ENCODE peak calls at places on chromosomes 6 and 20, in ten cellular contexts. One of them, this sample, is unnamed.
A peak's percentile ranks its signal among the peaks of the same experiment; 100 is the strongest.

GRCh38 chr20:7347409-7347808 is 579.9 kb downstream of the BMP2 start:
- DNase-seq in GM12865: no peak
- DNase-seq in CD8-positive, alpha-beta T cell: no peak
- DNase-seq in GM20000: no peak
- DNase-seq in HFFc6: no peak
- DNase-seq in progenitor cell of endocrine pancreas: no peak
- DNase-seq in SK-N-SH: no peak
- DNase-seq in Panc1: no peak
- DNase-seq in BE2C: no peak
- DNase-seq in astrocyte of the cerebellum: no peak
- DNase-seq in this sample: no peak

GRCh38 chr6:81450180-81450579 is 302.3 kb downstream of the TENT5A start:
- DNase-seq in GM20000: no peak
- DNase-seq in Panc1: no peak
- DNase-seq in HFFc6: peak; percentile 89
- DNase-seq in CD8-positive, alpha-beta T cell: no peak
- DNase-seq in astrocyte of the cerebellum: no peak
- DNase-seq in GM12865: peak; percentile 3
- DNase-seq in BE2C: peak; percentile 19
- DNase-seq in progenitor cell of endocrine pancreas: no peak
- DNase-seq in SK-N-SH: peak; percentile 18
- DNase-seq in this sample: no peak

GRCh38 chr6:12182676-12183075 is 107.5 kb upstream of the EDN1 start:
- DNase-seq in SK-N-SH: no peak
- DNase-seq in GM12865: no peak
- DNase-seq in astrocyte of the cerebellum: no peak
- DNase-seq in Panc1: peak; percentile 30
- DNase-seq in progenitor cell of endocrine pancreas: no peak
- DNase-seq in CD8-positive, alpha-beta T cell: no peak
- DNase-seq in HFFc6: peak; percentile 27
- DNase-seq in GM20000: no peak
- DNase-seq in BE2C: no peak
- DNase-seq in this sample: no peak

GRCh38 chr6:118894425-118895240 is 681 bp downstream of the ASF1A start:
- DNase-seq in SK-N-SH: peak; percentile 81
- DNase-seq in HFFc6: peak; percentile 45
- DNase-seq in astrocyte of the cerebellum: no peak
- DNase-seq in Panc1: no peak
- DNase-seq in GM12865: peak; percentile 80
- DNase-seq in CD8-positive, alpha-beta T cell: peak; percentile 80
- DNase-seq in GM20000: peak; percentile 81
- DNase-seq in progenitor cell of endocrine pancreas: peak; percentile 47
- DNase-seq in BE2C: peak; percentile 65
- DNase-seq in this sample: peak; percentile 36

GRCh38 chr6:44001318-44001868 is 125.9 kb downstream of the MRPL14 start:
- DNase-seq in astrocyte of the cerebellum: no peak
- DNase-seq in HFFc6: no peak
- DNase-seq in SK-N-SH: peak; percentile 67
- DNase-seq in GM20000: peak; percentile 81
- DNase-seq in BE2C: no peak
- DNase-seq in progenitor cell of endocrine pancreas: no peak
- DNase-seq in Panc1: no peak
- DNase-seq in GM12865: peak; percentile 79
- DNase-seq in CD8-positive, alpha-beta T cell: no peak
- DNase-seq in this sample: no peak

GRCh38 chr6:161057103-161058091 is 65.8 kb downstream of the MAP3K4 start:
- DNase-seq in BE2C: no peak
- DNase-seq in Panc1: no peak
- DNase-seq in HFFc6: no peak
- DNase-seq in SK-N-SH: no peak
- DNase-seq in CD8-positive, alpha-beta T cell: no peak
- DNase-seq in astrocyte of the cerebellum: no peak
- DNase-seq in GM20000: no peak
- DNase-seq in progenitor cell of endocrine pancreas: no peak
- DNase-seq in GM12865: no peak
- DNase-seq in this sample: no peak

GRCh38 chr6:168355716-168356522 is 36.3 kb upstream of the DACT2 start:
- DNase-seq in BE2C: peak; percentile 74
- DNase-seq in SK-N-SH: peak; percentile 92
- DNase-seq in GM12865: no peak
- DNase-seq in GM20000: no peak
- DNase-seq in progenitor cell of endocrine pancreas: peak; percentile 53
- DNase-seq in HFFc6: no peak
- DNase-seq in CD8-positive, alpha-beta T cell: peak; percentile 35
- DNase-seq in astrocyte of the cerebellum: no peak
- DNase-seq in Panc1: no peak
- DNase-seq in this sample: peak; percentile 51

GRCh38 chr20:13996265-13996664 is 949 bp downstream of the MACROD2 start:
- DNase-seq in SK-N-SH: no peak
- DNase-seq in progenitor cell of endocrine pancreas: no peak
- DNase-seq in GM12865: no peak
- DNase-seq in HFFc6: no peak
- DNase-seq in CD8-positive, alpha-beta T cell: no peak
- DNase-seq in Panc1: no peak
- DNase-seq in GM20000: no peak
- DNase-seq in astrocyte of the cerebellum: no peak
- DNase-seq in BE2C: no peak
- DNase-seq in this sample: no peak

GRCh38 chr20:36117638-36118037 is 36.9 kb upstream of the EPB41L1 start:
- DNase-seq in BE2C: no peak
- DNase-seq in CD8-positive, alpha-beta T cell: no peak
- DNase-seq in SK-N-SH: no peak
- DNase-seq in progenitor cell of endocrine pancreas: no peak
- DNase-seq in GM20000: no peak
- DNase-seq in HFFc6: no peak
- DNase-seq in Panc1: no peak
- DNase-seq in astrocyte of the cerebellum: no peak
- DNase-seq in GM12865: no peak
- DNase-seq in this sample: no peak

GRCh38 chr20:63741676-63742380 is 2.3 kb downstream of the SLC2A4RG start:
- DNase-seq in progenitor cell of endocrine pancreas: no peak
- DNase-seq in SK-N-SH: no peak
- DNase-seq in GM20000: peak; percentile 38
- DNase-seq in astrocyte of the cerebellum: no peak
- DNase-seq in Panc1: no peak
- DNase-seq in CD8-positive, alpha-beta T cell: no peak
- DNase-seq in HFFc6: no peak
- DNase-seq in GM12865: no peak
- DNase-seq in BE2C: no peak
- DNase-seq in this sample: no peak

GRCh38 chr20:63741354-63741675 is 1.7 kb downstream of the SLC2A4RG start:
- DNase-seq in progenitor cell of endocrine pancreas: no peak
- DNase-seq in GM20000: no peak
- DNase-seq in SK-N-SH: no peak
- DNase-seq in astrocyte of the cerebellum: no peak
- DNase-seq in Panc1: no peak
- DNase-seq in BE2C: no peak
- DNase-seq in GM12865: no peak
- DNase-seq in CD8-positive, alpha-beta T cell: no peak
- DNase-seq in HFFc6: no peak
- DNase-seq in this sample: no peak

GRCh38 chr20:63739129-63740069 is at the start of gene SLC2A4RG:
- DNase-seq in BE2C: peak; percentile 85
- DNase-seq in GM12865: peak; percentile 88
- DNase-seq in astrocyte of the cerebellum: no peak
- DNase-seq in CD8-positive, alpha-beta T cell: peak; percentile 84
- DNase-seq in HFFc6: peak; percentile 28
- DNase-seq in progenitor cell of endocrine pancreas: peak; percentile 51
- DNase-seq in GM20000: peak; percentile 99
- DNase-seq in Panc1: no peak
- DNase-seq in SK-N-SH: peak; percentile 99
- DNase-seq in this sample: no peak

GRCh38 chr20:63740070-63740500 is 509 bp downstream of the SLC2A4RG start:
- DNase-seq in CD8-positive, alpha-beta T cell: peak; percentile 76
- DNase-seq in astrocyte of the cerebellum: no peak
- DNase-seq in HFFc6: no peak
- DNase-seq in BE2C: peak; percentile 56
- DNase-seq in GM12865: peak; percentile 60
- DNase-seq in SK-N-SH: peak; percentile 87
- DNase-seq in progenitor cell of endocrine pancreas: no peak
- DNase-seq in Panc1: no peak
- DNase-seq in GM20000: peak; percentile 85
- DNase-seq in this sample: peak; percentile 71

DNA sequence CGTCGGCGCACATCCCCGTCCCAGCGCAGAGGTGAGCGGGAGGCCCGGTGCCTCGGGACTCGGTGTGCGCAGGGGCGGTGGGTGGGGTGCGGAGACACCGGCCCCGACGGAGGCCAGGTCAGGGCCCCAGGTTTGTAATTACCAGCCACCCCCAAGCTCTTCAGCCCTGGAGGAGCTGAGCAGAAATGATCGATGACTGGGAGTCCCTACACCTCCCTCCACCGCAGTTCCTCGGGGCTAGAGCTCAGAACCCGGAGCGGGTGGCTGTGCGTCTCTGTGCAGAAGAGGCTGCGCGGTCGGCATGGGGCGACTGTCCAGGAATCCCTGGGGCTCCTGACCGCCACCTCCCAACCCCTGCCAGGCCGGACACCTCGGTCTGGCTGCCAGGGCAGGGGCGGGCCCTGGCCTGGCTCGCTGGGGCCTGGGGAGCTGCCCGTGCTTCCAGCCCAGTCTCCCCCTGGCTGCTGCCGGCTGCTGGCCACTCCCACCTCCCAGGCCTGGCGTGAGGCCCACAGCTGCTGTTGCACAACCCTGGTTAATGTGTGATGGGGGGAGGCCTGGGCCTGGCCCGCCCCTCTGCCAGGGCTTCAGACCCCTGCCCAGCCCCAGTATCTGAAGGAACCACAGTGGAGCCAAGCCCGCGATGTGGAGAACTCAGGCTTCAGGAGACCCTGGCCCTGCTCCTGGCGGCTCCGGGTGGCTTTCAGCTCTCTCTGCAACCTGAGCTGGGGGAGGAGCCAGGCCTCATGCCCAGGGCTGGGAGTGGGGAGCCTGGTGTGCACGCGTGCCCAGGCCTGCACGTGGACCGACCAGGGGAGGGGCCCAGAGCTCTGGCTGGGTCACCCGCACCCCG is 1.2 kb downstream of the SLC2A4RG start:
- DNase-seq in Panc1: no peak
- DNase-seq in progenitor cell of endocrine pancreas: peak; percentile 76
- DNase-seq in BE2C: peak; percentile 86
- DNase-seq in astrocyte of the cerebellum: peak; percentile 70
- DNase-seq in GM12865: peak; percentile 49
- DNase-seq in GM20000: peak; percentile 86
- DNase-seq in HFFc6: peak; percentile 86
- DNase-seq in SK-N-SH: peak; percentile 95
- DNase-seq in CD8-positive, alpha-beta T cell: no peak
- DNase-seq in this sample: peak; percentile 88
- TF ChIP-seq CTCF in Panc1: no peak
- TF ChIP-seq CTCF in progenitor cell of endocrine pancreas: peak; percentile 3
- TF ChIP-seq CTCF in BE2C: peak; percentile 12
- TF ChIP-seq CTCF in astrocyte of the cerebellum: peak; percentile 23
- TF ChIP-seq CTCF in GM12865: no peak
- TF ChIP-seq CTCF in GM20000: no peak
- TF ChIP-seq CTCF in HFFc6: peak; percentile 31
- TF ChIP-seq CTCF in SK-N-SH: no peak
- TF ChIP-seq CTCF in CD8-positive, alpha-beta T cell: no peak
- TF ChIP-seq CTCF in this sample: no peak

DNA sequence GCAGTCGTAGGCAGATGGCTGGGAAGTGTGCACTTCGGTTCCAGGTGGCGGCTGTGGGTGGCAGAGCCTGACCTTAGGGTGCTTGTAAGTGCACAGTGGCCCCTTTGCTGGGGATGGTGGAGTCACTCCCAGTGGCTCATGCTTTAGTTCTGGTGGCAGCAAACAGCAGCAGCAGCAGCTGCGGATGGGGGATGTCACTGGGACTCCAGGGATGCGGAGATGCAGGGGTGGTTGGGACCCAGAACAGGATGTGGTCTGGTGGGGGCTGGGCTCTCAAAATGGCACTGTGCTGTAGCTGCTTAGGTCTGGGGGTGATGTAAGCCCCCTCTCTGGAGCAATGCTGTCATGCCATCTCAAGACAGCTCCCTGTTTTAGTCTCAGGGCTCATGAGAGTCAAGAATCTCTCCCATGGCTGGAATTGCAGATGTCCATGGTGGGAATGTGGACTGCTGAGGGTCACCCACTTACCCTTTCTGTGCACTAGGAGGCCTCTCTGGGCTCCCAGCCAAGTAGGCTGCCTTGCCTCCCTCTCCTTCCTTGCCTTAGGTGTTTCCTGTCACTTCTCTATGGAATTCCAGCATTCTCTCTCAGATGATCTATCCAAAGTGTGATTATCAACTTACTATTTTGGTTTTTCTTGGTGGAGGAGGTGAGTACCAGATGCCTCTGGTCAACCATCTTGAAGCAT is 146.7 kb upstream of the SLC22A23 start:
- DNase-seq in BE2C: no peak
- DNase-seq in CD8-positive, alpha-beta T cell: no peak
- DNase-seq in GM20000: no peak
- DNase-seq in astrocyte of the cerebellum: no peak
- DNase-seq in GM12865: no peak
- DNase-seq in SK-N-SH: no peak
- DNase-seq in progenitor cell of endocrine pancreas: no peak
- DNase-seq in HFFc6: no peak
- DNase-seq in Panc1: no peak
- DNase-seq in this sample: no peak
- TF ChIP-seq CTCF in BE2C: no peak
- TF ChIP-seq CTCF in CD8-positive, alpha-beta T cell: no peak
- TF ChIP-seq CTCF in GM20000: no peak
- TF ChIP-seq CTCF in astrocyte of the cerebellum: no peak
- TF ChIP-seq CTCF in GM12865: no peak
- TF ChIP-seq CTCF in SK-N-SH: no peak
- TF ChIP-seq CTCF in progenitor cell of endocrine pancreas: no peak
- TF ChIP-seq CTCF in HFFc6: no peak
- TF ChIP-seq CTCF in Panc1: no peak
- TF ChIP-seq CTCF in this sample: no peak

DNA sequence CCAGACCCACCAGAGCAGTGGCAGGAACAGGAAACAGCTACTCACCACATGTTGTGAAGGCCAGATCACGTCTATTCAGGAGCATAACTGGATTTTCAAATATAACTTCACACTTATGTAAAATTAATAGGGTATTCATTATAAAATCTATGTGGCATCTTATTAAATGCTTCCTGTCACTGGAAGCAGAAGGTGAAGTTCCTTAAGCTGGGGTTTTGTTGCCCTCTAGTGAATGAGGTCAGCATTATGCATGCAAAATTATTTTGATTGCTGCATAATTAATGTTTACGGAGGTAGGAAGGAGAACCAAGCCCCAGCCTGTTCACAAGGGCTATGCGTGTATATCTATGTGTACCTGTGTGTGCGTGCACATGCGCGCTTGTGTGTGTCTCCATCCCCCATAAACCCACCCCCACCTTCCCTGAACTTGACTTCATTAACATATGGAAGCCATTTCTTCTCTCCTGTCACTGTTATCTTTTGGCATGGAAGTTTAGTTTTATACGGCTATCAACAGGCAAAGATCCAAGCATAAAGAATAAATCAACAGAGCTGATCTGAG is 90.3 kb upstream of the CDH4 start:
- DNase-seq in progenitor cell of endocrine pancreas: no peak
- DNase-seq in GM20000: no peak
- DNase-seq in BE2C: no peak
- DNase-seq in HFFc6: peak; percentile 18
- DNase-seq in CD8-positive, alpha-beta T cell: no peak
- DNase-seq in SK-N-SH: no peak
- DNase-seq in astrocyte of the cerebellum: no peak
- DNase-seq in Panc1: no peak
- DNase-seq in GM12865: no peak
- DNase-seq in this sample: no peak
- TF ChIP-seq CTCF in progenitor cell of endocrine pancreas: no peak
- TF ChIP-seq CTCF in GM20000: no peak
- TF ChIP-seq CTCF in BE2C: no peak
- TF ChIP-seq CTCF in HFFc6: peak; percentile 56
- TF ChIP-seq CTCF in CD8-positive, alpha-beta T cell: no peak
- TF ChIP-seq CTCF in SK-N-SH: no peak
- TF ChIP-seq CTCF in astrocyte of the cerebellum: no peak
- TF ChIP-seq CTCF in Panc1: no peak
- TF ChIP-seq CTCF in GM12865: no peak
- TF ChIP-seq CTCF in this sample: no peak

GRCh38 chr6:56767892-56768531 is 125.3 kb upstream of the DST start:
- DNase-seq in astrocyte of the cerebellum: no peak
- DNase-seq in SK-N-SH: no peak
- DNase-seq in Panc1: no peak
- DNase-seq in HFFc6: no peak
- DNase-seq in CD8-positive, alpha-beta T cell: no peak
- DNase-seq in progenitor cell of endocrine pancreas: no peak
- DNase-seq in GM12865: peak; percentile 56
- DNase-seq in BE2C: no peak
- DNase-seq in GM20000: no peak
- DNase-seq in this sample: no peak
- TF ChIP-seq CTCF in astrocyte of the cerebellum: no peak
- TF ChIP-seq CTCF in SK-N-SH: peak; percentile 25
- TF ChIP-seq CTCF in Panc1: peak; percentile 38
- TF ChIP-seq CTCF in HFFc6: peak; percentile 34
- TF ChIP-seq CTCF in CD8-positive, alpha-beta T cell: no peak
- TF ChIP-seq CTCF in progenitor cell of endocrine pancreas: no peak
- TF ChIP-seq CTCF in GM12865: no peak
- TF ChIP-seq CTCF in BE2C: no peak
- TF ChIP-seq CTCF in GM20000: no peak
- TF ChIP-seq CTCF in this sample: no peak